ENCODE peak calls at places on chromosomes 1 and 21, in five cellular contexts. D is ovary, J is thoracic aorta, K is Calu3, F is suprapubic skin. P is an unnamed sample.
A peak's percentile ranks its signal among the peaks of the same experiment; 100 is the strongest.

GRCh38 chr1:236556606-236557005 is 32.8 kb downstream of the LGALS8 start:
- DNase-seq in D (no peak), J (no peak), K (no peak), F (no peak), P (no peak)

GRCh38 chr1:36206323-36206858 is 17.9 kb upstream of the THRAP3 start:
- DNase-seq in D (no peak), J (no peak), K (no peak), F (no peak), P (no peak)

GRCh38 chr1:7869136-7869905 is 16.5 kb upstream of the UTS2 start:
- DNase-seq in D (no peak), J (no peak), K (no peak), F (no peak), P (no peak)

GRCh38 chr21:44917446-44918106 is 3.1 kb downstream of the ITGB2 start:
- DNase-seq in D (no peak), J (no peak), K (no peak), F (no peak), P (no peak)

GRCh38 chr1:37399205-37399604 is 75.2 kb upstream of the ZC3H12A start:
- DNase-seq in D (no peak), J (no peak), K (no peak), F (no peak), P (no peak)

GRCh38 chr1:211309617-211310016 is 17.0 kb upstream of the TRAF5 start:
- DNase-seq in D (no peak), J (no peak), K (no peak), F (no peak), P (no peak)

GRCh38 chr1:184556665-184557064 is 169.8 kb downstream of the C1orf21 start:
- DNase-seq in D (no peak), J (no peak), K (no peak), F (no peak), P (no peak)

GRCh38 chr1:169741666-169742394 is 8.0 kb upstream of the SELE start:
- DNase-seq in D (no peak), J (no peak), K (no peak), F (no peak), P (peak; percentile 41)

GRCh38 chr1:34740161-34740875 is 14.5 kb upstream of the GJB5 start:
- DNase-seq in D (no peak), J (no peak), K (no peak), F (no peak), P (no peak)

GRCh38 chr21:44332383-44332782 is 6.8 kb downstream of the CFAP410 start:
- DNase-seq in D (peak; percentile 25), J (no peak), K (no peak), F (no peak), P (no peak)

GRCh38 chr1:115807723-115808122 is 33.2 kb downstream of the NHLH2 start:
- DNase-seq in D (no peak), J (no peak), K (peak; percentile 68), F (no peak), P (peak; percentile 55)

GRCh38 chr1:150259217-150259616 is 1.6 kb downstream of the CA14 start:
- DNase-seq in D (peak; percentile 53), J (no peak), K (no peak), F (no peak), P (no peak)

GRCh38 chr1:3590951-3591865 is 20.1 kb downstream of the MEGF6 start:
- DNase-seq in D (no peak), J (no peak), K (no peak), F (no peak), P (no peak)

GRCh38 chr1:215082532-215083407 is at the start of gene KCNK2:
- DNase-seq in D (peak; percentile 41), J (no peak), K (peak; percentile 42), F (peak; percentile 71), P (peak; percentile 54)

GRCh38 chr1:92995420-92996130 is 34.3 kb upstream of the DIPK1A start:
- DNase-seq in D (no peak), J (no peak), K (peak; percentile 26), F (no peak), P (no peak)
- TF ChIP-seq CTCF in D (no peak), J (no peak), K (no peak), F (no peak), P (no peak)

DNA sequence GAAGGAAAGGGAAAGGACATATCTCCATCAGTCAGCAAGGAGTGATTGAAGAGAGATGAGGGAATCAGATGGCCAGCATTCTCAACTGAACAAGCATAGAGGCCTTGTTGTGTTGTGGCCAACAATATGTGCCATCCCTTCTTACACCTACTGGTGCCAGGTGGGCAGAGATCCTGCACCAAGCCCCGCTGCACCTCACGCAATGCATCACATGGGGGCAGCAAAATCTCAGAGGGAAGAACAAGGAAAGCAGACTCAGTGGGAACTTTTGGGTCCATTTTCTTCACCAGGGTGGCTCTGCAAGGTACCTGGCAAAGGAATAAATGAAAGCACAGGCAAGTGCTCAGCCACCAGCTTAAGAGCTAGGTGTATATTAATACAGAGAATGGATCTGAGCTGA is 33.2 kb downstream of the HSD3B2 start:
- DNase-seq in D (no peak), J (no peak), K (peak; percentile 10), F (no peak), P (no peak)
- TF ChIP-seq CTCF in D (no peak), J (no peak), K (no peak), F (no peak), P (no peak)

DNA sequence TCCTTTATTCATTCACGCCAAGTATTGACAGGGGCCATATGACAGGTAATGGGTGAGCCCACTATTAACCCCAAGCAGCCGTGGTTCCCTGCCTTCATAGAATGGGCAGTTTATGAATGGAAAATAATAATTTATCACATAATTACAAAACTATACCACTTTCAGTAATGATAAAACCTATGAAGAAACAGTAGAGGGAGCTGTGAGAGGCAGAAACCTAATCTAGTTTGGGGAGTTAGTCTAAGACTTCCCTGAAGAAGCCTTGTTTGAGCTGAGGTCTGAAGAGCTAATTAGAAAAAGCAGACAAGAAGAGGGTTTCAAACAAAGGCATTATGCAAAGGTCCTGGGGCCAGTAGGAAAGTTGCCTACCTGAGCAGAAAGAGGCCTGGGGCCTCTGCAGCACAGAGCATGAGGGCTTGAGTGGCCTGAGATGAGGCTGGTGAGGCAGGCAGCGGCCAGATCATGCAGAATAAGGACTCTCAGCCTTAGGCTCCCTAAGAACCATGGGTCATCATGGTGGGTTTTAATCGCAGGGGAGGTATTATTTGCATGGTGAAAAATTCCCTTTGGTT is 142.8 kb downstream of the ATG4C start:
- DNase-seq in D (no peak), J (no peak), K (no peak), F (no peak), P (no peak)
- TF ChIP-seq CTCF in D (no peak), J (no peak), K (peak; percentile 21), F (no peak), P (no peak)

GRCh38 chr1:202194328-202194648 is 689 bp downstream of the LGR6 start:
- DNase-seq in D (no peak), J (no peak), K (no peak), F (no peak), P (no peak)

GRCh38 chr1:202189919-202190715 is 3.5 kb upstream of the LGR6 start:
- DNase-seq in D (no peak), J (no peak), K (peak; percentile 68), F (no peak), P (no peak)

GRCh38 chr1:202197670-202198359 is 4.2 kb downstream of the LGR6 start:
- DNase-seq in D (no peak), J (no peak), K (no peak), F (no peak), P (no peak)

GRCh38 chr1:202192770-202193613 is 607 bp upstream of the LGR6 start:
- DNase-seq in D (no peak), J (no peak), K (peak; percentile 81), F (no peak), P (peak; percentile 74)

GRCh38 chr1:202193614-202194327 is at the start of gene LGR6:
- DNase-seq in D (no peak), J (no peak), K (no peak), F (no peak), P (no peak)
- TF ChIP-seq CTCF in D (no peak), J (no peak), K (no peak), F (no peak), P (no peak)

DNA sequence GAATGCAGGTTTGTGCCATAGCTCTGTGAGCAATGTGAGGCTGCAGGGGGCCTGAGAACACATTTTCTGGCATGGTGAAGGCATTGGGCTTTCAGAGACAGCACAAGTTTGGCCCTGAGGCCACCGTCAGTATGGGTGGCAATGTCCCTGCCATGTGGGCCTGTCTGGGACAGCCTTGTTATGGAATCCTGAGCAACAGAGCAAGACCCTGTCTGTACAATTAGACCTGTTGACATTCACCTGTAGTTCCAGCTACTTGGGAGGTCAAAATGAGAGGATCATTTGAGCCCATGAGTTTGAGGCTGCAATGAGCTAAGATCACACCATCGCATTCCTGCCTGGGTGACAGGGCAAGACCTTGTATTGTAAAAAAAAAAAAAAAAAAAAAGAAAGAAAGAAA is 35.6 kb downstream of the PRDM15 start:
- DNase-seq in D (no peak), J (no peak), K (no peak), F (no peak), P (no peak)
- TF ChIP-seq CTCF in D (no peak), J (no peak), K (no peak), F (no peak), P (no peak)

DNA sequence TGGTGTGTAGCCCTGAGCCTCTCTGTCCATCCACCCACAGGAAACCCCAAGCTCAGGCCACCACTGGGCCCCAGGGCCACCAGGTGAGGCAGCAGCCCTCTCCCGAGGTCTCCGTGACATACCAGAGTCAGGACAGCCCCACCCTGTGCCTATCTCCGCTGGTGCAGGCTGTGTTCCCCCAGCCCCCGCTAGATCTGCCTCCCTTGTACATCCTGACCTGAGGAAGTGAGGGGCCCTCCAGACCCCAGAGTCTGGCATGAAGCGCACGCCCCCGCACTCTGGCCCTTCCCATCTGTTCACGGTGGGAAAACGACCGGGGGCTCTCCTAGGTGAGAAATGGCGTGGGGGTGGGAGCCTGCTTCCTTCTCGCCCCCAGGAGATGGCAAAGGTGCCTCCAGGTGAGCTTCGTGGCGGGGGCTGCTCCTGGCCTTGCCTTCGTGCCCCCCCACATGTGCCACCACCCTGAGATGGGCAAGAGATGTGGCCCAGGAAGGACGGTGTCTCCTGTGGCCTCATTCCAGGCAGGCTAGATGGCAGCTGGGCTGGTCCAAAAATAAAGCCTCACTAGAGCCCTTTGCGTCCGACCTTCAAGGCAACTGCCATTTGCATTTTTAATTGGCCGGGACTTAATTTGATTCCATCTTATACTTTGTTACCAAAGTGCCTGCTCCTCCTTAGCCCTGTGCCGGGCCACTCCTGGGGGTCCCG is 3.1 kb downstream of the GABRD start:
- DNase-seq in D (no peak), J (no peak), K (no peak), F (no peak), P (no peak)
- TF ChIP-seq CTCF in D (no peak), J (no peak), K (no peak), F (no peak), P (no peak)

DNA sequence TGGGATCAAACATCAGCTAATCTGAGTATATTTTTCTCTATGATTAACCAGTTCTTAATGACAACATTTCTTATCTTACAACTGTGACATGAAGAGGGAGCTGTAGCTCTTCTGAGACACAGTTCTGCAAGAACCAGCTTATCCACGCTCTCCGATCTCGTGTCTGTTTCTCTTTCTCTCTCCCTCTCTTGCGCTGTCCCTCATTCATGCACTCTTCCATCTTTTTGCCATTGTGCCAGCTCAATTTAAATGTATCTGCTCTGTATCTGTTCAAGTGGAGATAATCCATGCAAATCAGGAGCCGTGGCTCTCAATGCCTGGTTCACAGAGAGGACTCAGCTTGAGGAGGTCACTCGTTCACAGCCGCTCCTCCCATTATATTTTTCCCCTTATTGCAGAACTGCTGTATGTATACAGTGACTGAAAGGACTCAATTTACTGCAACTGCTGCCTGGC is 494.7 kb upstream of the ADGRL2 start:
- DNase-seq in D (no peak), J (no peak), K (peak; percentile 11), F (no peak), P (no peak)
- TF ChIP-seq CTCF in D (no peak), J (peak; percentile 34), K (no peak), F (peak; percentile 8), P (no peak)

P was measured in mesothelial cell of epicardium.